ENCODE peak calls at places on chromosomes 3 and 15, in five cellular contexts. A, Y, F, J and I are unnamed samples. For H3K4me1, the result is how much of the 10 kb centered on the place peaks cover.

GRCh38 chr3:135271562-135272290 is 476.7 kb downstream of the EPHB1 start:
- DNase-seq in Y (no peak), J (no peak), A (no peak), F (no peak), I (no peak)

GRCh38 chr3:63972987-63973386 is 50.3 kb downstream of the PSMD6 start:
- DNase-seq in J (peak), A (no peak), Y (peak), F (no peak), I (no peak)

GRCh38 chr3:52195823-52196331 is 2.1 kb upstream of the ALAS1 start:
- DNase-seq in F (no peak), Y (no peak), J (no peak), A (peak), I (no peak)

GRCh38 chr3:141147657-141148056 is 84.0 kb upstream of the PXYLP1 start:
- DNase-seq in F (no peak), A (no peak), Y (no peak), J (no peak), I (no peak)

GRCh38 chr15:62783303-62783957 is 259.1 kb upstream of the TPM1 start:
- DNase-seq in Y (no peak), A (no peak), J (no peak), F (peak), I (no peak)

GRCh38 chr3:156705761-156706631 is 31.6 kb downstream of the TIPARP start:
- DNase-seq in F (no peak), J (peak), Y (peak), A (no peak), I (no peak)

GRCh38 chr3:106025151-106025722 is 156.4 kb upstream of the CBLB start:
- DNase-seq in J (peak), F (peak), A (peak), Y (peak), I (no peak)

GRCh38 chr3:181694805-181695660 is 16.7 kb upstream of the SOX2 start:
- DNase-seq in Y (peak), J (peak), A (no peak), F (peak), I (no peak)

GRCh38 chr3:16508591-16508995 is 4.9 kb downstream of the RFTN1 start:
- DNase-seq in J (no peak), Y (no peak), A (no peak), F (peak), I (no peak)

GRCh38 chr3:108001457-108001856 is 89.4 kb downstream of the CD47 start:
- DNase-seq in F (no peak), J (no peak), A (peak), Y (no peak), I (no peak)

GRCh38 chr15:55526559-55527036 is 18.6 kb upstream of the DNAAF4 start:
- DNase-seq in F (peak), A (no peak), Y (no peak), J (peak), I (no peak)

GRCh38 chr15:66882251-66883020 is 180.4 kb downstream of the SMAD6 start:
- DNase-seq in Y (no peak), F (peak), J (no peak), A (peak), I (no peak)

GRCh38 chr3:38647217-38647970 is 2.1 kb downstream of the SCN5A start:
- DNase-seq in Y (no peak), A (no peak), F (no peak), J (no peak), I (no peak)

GRCh38 chr15:59751552-59752413 is 62.7 kb upstream of the BNIP2 start:
- DNase-seq in F (no peak), A (no peak), J (no peak), Y (no peak), I (no peak)

GRCh38 chr3:124200336-124200901 is 208.5 kb upstream of the ROPN1 start:
- DNase-seq in J (no peak), A (no peak), Y (no peak), F (peak), I (no peak)

GRCh38 chr3:130759692-130760338 is 13.2 kb upstream of the PIK3R4 start:
- DNase-seq in Y (peak), F (peak), A (peak), J (peak), I (peak)

GRCh38 chr3:4721511-4721911 is 228.4 kb downstream of the ITPR1 start:
- DNase-seq in A (no peak), J (no peak), Y (no peak), F (peak), I (no peak)

GRCh38 chr3:194136519-194137313 is 768 bp downstream of the HES1 start:
- DNase-seq in J (peak), F (peak), Y (no peak), A (peak), I (no peak)

GRCh38 chr15:58551084-58551763 is 119.4 kb downstream of the LIPC start:
- DNase-seq in A (no peak), F (no peak), J (no peak), Y (no peak), I (no peak)

GRCh38 chr3:120306519-120307455 is 21.8 kb upstream of the GPR156 start:
- DNase-seq in Y (no peak), A (no peak), F (no peak), J (no peak), I (no peak)

GRCh38 chr3:172622916-172623700 is 87.8 kb downstream of the NCEH1 start:
- DNase-seq in A (peak), Y (no peak), J (peak), F (peak), I (no peak)

GRCh38 chr15:51982770-51983103 is 11.2 kb upstream of the LEO1 start:
- DNase-seq in A (no peak), J (no peak), Y (no peak), F (no peak), I (no peak)

GRCh38 chr15:51982013-51982769 is 10.6 kb upstream of the LEO1 start:
- DNase-seq in A (peak), Y (no peak), F (peak), J (no peak), I (peak)
- H3K4me1 ChIP-seq in A (under half), Y (under half), F (under half), J (under half), I (under half)

GRCh38 chr15:93553167-93553566 is 464.2 kb upstream of the RGMA start:
- DNase-seq in Y (no peak), F (no peak), A (no peak), J (no peak), I (no peak)
- H3K27ac ChIP-seq in Y (no peak), F (no peak), A (no peak), J (no peak), I (no peak)

DNA sequence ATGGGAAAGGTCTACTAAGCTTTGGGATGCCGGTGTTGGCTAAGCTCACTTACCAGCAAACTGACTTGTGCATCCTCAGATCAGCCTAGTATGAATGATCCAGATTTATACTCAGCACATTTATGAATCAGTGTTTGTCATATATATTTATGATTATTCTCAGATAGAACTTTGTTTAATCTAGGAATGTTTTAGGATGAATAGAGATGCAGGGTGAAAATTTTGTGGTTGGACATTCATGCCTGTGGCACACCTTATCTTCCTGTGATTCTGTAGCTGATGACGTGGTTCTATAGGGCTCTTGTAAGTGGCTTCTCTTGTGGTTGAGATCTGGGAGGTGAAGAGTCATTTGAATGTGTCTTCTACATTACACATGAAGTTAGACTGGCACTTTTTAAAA is 11.4 kb downstream of the CDIN1 start:
- DNase-seq in Y (no peak), J (no peak), F (peak), A (no peak), I (no peak)
- H3K4me1 ChIP-seq in Y (under half), J (under half), F (under half), A (under half), I (under half)

GRCh38 chr3:188323067-188323842 is 169.3 kb downstream of the LPP start:
- DNase-seq in Y (no peak), F (no peak), A (no peak), J (no peak), I (no peak)

GRCh38 chr3:188330138-188330537 is 176.2 kb downstream of the LPP start:
- DNase-seq in A (no peak), J (no peak), F (no peak), Y (no peak), I (no peak)

GRCh38 chr3:188327433-188327832 is 173.5 kb downstream of the LPP start:
- DNase-seq in Y (no peak), J (no peak), F (no peak), A (no peak), I (no peak)

GRCh38 chr3:188326111-188326510 is 172.2 kb downstream of the LPP start:
- DNase-seq in F (no peak), A (no peak), J (no peak), Y (no peak), I (no peak)

GRCh38 chr3:188326968-188327367 is 173.0 kb downstream of the LPP start:
- DNase-seq in A (no peak), J (no peak), Y (no peak), F (peak), I (no peak)
- H3K27ac ChIP-seq in A (no peak), J (no peak), Y (no peak), F (no peak), I (no peak)

GRCh38 chr3:55162031-55162784 is 234.3 kb upstream of the LRTM1 start:
- DNase-seq in F (peak), A (no peak), Y (no peak), J (no peak), I (no peak)
- H3K4me1 ChIP-seq in F (half or more), A (under half), Y (under half), J (under half), I (under half)

GRCh38 chr15:32901192-32901591 is 183.4 kb downstream of the GREM1 start:
- DNase-seq in F (no peak), J (no peak), A (no peak), Y (no peak), I (no peak)

GRCh38 chr15:32903591-32903990 is 185.8 kb downstream of the GREM1 start:
- DNase-seq in J (no peak), A (no peak), Y (no peak), F (no peak), I (no peak)

GRCh38 chr15:32898414-32898813 is 180.6 kb downstream of the GREM1 start:
- DNase-seq in Y (no peak), F (no peak), A (no peak), J (no peak), I (no peak)

GRCh38 chr15:32901995-32902394 is 184.2 kb downstream of the GREM1 start:
- DNase-seq in Y (no peak), J (no peak), F (no peak), A (no peak), I (no peak)

DNA sequence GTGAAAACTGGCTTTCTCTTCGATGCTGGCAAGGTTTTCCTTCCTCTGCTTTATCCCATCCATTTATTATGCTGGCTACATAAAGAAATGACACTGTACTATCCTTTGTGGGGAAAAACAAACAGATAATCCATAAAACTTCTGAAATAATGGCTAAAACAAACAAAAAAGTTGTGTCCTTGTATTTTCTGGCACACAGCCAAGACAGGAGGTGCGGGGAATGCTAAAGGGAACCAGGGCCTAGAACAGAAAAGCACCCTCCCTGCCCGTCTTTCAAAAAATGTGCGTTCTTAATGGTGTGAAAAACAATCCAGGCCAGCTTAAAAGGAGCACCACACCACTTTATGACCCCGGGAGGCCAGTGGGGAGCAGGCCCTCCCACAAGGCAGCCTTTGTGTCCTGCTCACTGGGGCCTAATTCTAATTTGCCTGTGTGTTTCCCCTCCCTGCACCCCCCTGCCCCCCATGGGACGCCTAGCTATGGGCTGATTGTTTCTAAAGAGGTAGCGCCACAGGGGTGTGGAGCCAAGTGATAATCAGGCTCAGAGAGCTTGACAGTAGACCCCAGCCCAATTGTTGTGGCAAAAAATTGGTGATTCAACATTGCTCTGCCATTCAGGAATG is 181.3 kb downstream of the GREM1 start:
- DNase-seq in A (peak), Y (no peak), J (no peak), F (no peak), I (no peak)
- H3K27ac ChIP-seq in A (no peak), Y (no peak), J (no peak), F (no peak), I (no peak)